ENCODE peak calls at places on chromosomes 11 and 22, in five cellular contexts. K, M, W, C and I are unnamed samples.

GRCh38 chr22:45970709-45971388 is 6.1 kb downstream of the WNT7B start:
- DNase-seq in K (no peak), M (no peak), W (no peak), C (no peak), I (no peak)

GRCh38 chr22:37240240-37240940 is 3.7 kb downstream of the RAC2 start:
- DNase-seq in K (no peak), M (no peak), W (peak; percentile 10), C (peak; percentile 5), I (no peak)

GRCh38 chr22:23608583-23608982 is 23.5 kb downstream of the DRICH1 start:
- DNase-seq in K (peak; percentile 64), M (no peak), W (no peak), C (no peak), I (no peak)

GRCh38 chr22:43473031-43473430 is 61.2 kb downstream of the MPPED1 start:
- DNase-seq in K (no peak), M (no peak), W (no peak), C (no peak), I (no peak)

GRCh38 chr11:3122775-3123201 is 42.3 kb downstream of the OSBPL5 start:
- DNase-seq in K (no peak), M (no peak), W (peak; percentile 12), C (no peak), I (no peak)

GRCh38 chr22:45242778-45243191 is 2.1 kb upstream of the KIAA0930 start:
- DNase-seq in K (no peak), M (no peak), W (peak; percentile 68), C (peak; percentile 56), I (no peak)

GRCh38 chr11:35141538-35141937 is 2.6 kb downstream of the CD44 start:
- DNase-seq in K (no peak), M (no peak), W (peak; percentile 41), C (peak; percentile 85), I (peak; percentile 58)

GRCh38 chr11:1303196-1303821 is 6.1 kb downstream of the TOLLIP start:
- DNase-seq in K (peak; percentile 45), M (no peak), W (peak; percentile 71), C (peak; percentile 49), I (no peak)

GRCh38 chr22:45240137-45240809 is 421 bp downstream of the KIAA0930 start:
- DNase-seq in K (peak; percentile 41), M (no peak), W (peak; percentile 42), C (peak; percentile 35), I (peak; percentile 58)

GRCh38 chr11:62025429-62026105 is 58.1 kb upstream of the FTH1 start:
- DNase-seq in K (no peak), M (peak; percentile 65), W (peak; percentile 61), C (peak; percentile 76), I (peak; percentile 80)

GRCh38 chr11:118842369-118842768 is 41.3 kb upstream of the CXCR5 start:
- DNase-seq in K (no peak), M (no peak), W (no peak), C (no peak), I (no peak)

GRCh38 chr11:61058583-61059259 is 43.6 kb upstream of the CD5 start:
- DNase-seq in K (no peak), M (no peak), W (no peak), C (no peak), I (no peak)

GRCh38 chr22:31825513-31825912 is 71.7 kb downstream of the DEPDC5 start:
- DNase-seq in K (no peak), M (no peak), W (no peak), C (no peak), I (no peak)

GRCh38 chr11:107619926-107620325 is 29.0 kb downstream of the ELMOD1 start:
- DNase-seq in K (no peak), M (no peak), W (no peak), C (no peak), I (no peak)

GRCh38 chr11:2142300-2142759 is 3.1 kb upstream of the IGF2 start:
- DNase-seq in K (no peak), M (no peak), W (no peak), C (no peak), I (no peak)

DNA sequence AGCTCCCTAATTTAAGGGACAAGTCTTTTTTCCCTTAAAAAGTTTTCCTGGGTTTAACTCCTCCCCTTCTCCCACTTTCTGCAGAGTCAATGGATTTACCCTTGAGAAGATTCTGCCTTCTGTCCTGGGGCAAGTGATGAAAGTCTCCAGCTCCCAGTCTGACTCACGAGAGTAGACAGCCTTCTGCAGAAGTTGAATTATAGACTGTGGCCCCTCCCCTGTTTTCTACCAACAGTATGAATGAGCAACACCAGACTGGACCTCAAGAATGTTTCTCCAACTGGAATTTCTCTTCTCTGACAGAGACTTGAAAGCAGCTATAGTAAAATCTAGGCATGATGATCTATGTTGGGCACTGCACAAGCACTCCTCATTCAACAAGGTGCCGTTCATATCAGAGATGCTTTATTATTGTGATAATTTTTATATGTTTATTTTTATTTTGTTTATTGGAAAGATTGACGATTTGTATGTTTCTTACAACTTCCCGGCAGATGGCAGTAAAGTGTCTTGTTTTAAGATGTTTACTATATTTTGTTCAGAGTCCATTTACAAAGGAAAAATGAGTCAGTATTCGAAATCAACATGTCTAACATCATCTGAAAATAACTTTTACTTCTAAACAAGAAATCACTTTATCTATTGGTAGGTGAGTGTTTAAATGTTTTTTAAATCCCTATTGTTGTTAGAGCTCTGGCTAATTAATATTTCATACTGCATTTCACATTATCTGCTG is 56.6 kb downstream of the LMO2 start:
- DNase-seq in K (no peak), M (no peak), W (no peak), C (no peak), I (no peak)
- TF ChIP-seq CTCF in K (no peak), M (no peak), W (peak; percentile 18), C (peak; percentile 16), I (no peak)

GRCh38 chr22:49487950-49488349 is 339.7 kb downstream of the BRD1 start:
- DNase-seq in K (no peak), M (no peak), W (no peak), C (no peak), I (no peak)
- TF ChIP-seq CTCF in K (no peak), M (no peak), W (no peak), C (no peak), I (no peak)

DNA sequence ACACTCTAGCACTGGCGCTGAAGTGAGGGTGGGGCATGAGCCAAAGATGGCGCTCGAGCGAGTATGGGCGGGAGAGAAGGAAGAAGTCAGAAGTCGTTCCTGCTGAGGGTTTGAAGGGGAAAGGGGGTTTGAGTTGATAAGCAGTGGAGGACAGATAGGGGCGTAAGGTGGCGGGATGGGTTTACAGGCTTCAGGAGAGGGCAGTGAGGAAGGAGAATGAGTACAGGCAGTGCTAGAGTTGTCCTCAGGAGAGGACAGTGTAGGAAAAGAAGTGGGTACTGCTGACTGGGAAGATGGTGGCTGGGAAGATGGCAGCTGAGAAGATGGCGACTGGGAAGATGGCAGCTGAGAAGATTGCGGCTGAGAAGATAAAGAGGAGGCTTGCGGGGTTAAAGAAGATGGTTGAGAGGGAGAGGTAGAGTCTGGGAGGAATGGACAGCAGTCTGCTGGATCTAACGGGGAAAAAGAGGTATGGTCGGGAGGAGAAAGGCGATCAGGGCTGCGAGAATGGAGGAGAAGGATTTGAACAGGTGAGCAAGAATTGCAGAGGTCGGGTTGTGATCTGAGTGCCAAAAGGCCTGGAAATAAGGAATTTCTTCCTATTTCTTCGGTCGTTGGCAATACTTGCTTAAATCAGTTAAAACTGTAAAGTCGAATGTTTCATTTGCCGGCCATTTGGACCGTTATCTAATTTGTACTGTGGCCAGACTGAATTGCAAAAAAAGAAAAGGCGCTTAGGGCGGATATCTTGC is 5.2 kb downstream of the PPFIBP2 start:
- DNase-seq in K (no peak), M (no peak), W (no peak), C (no peak), I (no peak)
- TF ChIP-seq CTCF in K (no peak), M (no peak), W (no peak), C (no peak), I (no peak)

DNA sequence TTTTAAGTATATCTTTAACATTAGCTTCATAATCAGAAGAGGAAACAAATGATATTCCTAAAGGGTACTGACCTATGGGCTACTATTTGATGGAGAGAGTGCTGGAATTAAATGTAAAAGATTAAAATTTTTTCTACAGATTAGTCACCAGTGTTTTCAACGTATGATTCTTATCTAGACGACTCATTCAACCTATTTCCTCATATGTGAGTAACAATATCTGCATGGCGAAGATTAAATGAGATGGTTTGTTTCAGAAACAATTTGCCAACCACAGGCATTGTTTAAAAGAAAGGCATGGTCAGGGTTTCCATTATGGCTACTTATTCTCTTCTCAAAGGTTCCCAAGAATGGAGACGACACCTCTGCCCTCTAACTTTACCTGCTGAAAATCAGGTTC is 20.4 kb downstream of the OR56B4 start:
- DNase-seq in K (no peak), M (no peak), W (no peak), C (no peak), I (no peak)
- TF ChIP-seq CTCF in K (no peak), M (no peak), W (no peak), C (no peak), I (no peak)